ENCODE peak calls at places on chromosomes 6 and 20, in six cellular contexts. X is fibroblast of pulmonary artery, G is Caco-2, N is neural progenitor cell, D is AG09309, O is adrenal gland. M is an unnamed sample.

GRCh38 chr6:33975631-33976424 is 170.1 kb downstream of the GRM4 start:
- DNase-seq in X (no peak), G (no peak), N (peak), D (no peak), O (no peak), M (no peak)

GRCh38 chr20:8089668-8090067 is 42.4 kb upstream of the PLCB1 start:
- DNase-seq in X (no peak), G (no peak), N (peak), D (no peak), O (no peak), M (no peak)

GRCh38 chr6:156498696-156499095 is 278.5 kb upstream of the ARID1B start:
- DNase-seq in X (no peak), G (no peak), N (no peak), D (no peak), O (no peak), M (no peak)

GRCh38 chr6:119347466-119348307 is 1.9 kb downstream of the MAN1A1 start:
- DNase-seq in X (no peak), G (peak), N (no peak), D (no peak), O (peak), M (no peak)

GRCh38 chr6:130385059-130385695 is 19.4 kb downstream of the TMEM200A start:
- DNase-seq in X (no peak), G (no peak), N (no peak), D (peak), O (no peak), M (no peak)

GRCh38 chr6:143607959-143608358 is 69.8 kb upstream of the PHACTR2 start:
- DNase-seq in X (no peak), G (no peak), N (peak), D (no peak), O (peak), M (no peak)

GRCh38 chr6:21109421-21110178 is 484.0 kb upstream of the SOX4 start:
- DNase-seq in X (peak), G (no peak), N (no peak), D (peak), O (no peak), M (peak)

GRCh38 chr20:44206132-44206531 is 4.4 kb downstream of the OSER1 start:
- DNase-seq in X (no peak), G (no peak), N (no peak), D (no peak), O (no peak), M (no peak)

GRCh38 chr6:159044899-159045727 is at the start of gene TAGAP:
- DNase-seq in X (no peak), G (peak), N (no peak), D (no peak), O (peak), M (no peak)

GRCh38 chr6:47203266-47203967 is 106.3 kb downstream of the TNFRSF21 start:
- DNase-seq in X (no peak), G (no peak), N (no peak), D (no peak), O (no peak), M (no peak)

GRCh38 chr20:63933646-63934045 is 22.6 kb downstream of the UCKL1 start:
- DNase-seq in X (no peak), G (no peak), N (no peak), D (no peak), O (no peak), M (no peak)

GRCh38 chr6:4776493-4776966 is 326 bp downstream of the CDYL start:
- DNase-seq in X (no peak), G (no peak), N (peak), D (no peak), O (no peak), M (no peak)

GRCh38 chr6:16420715-16421461 is 182.5 kb downstream of the GMPR start:
- DNase-seq in X (peak), G (no peak), N (no peak), D (peak), O (peak), M (peak)

GRCh38 chr6:25963426-25964123 is 973 bp downstream of the TRIM38 start:
- DNase-seq in X (peak), G (peak), N (no peak), D (no peak), O (no peak), M (no peak)

GRCh38 chr6:161359617-161359945 is 85.7 kb upstream of the AGPAT4 start:
- DNase-seq in X (no peak), G (no peak), N (no peak), D (no peak), O (no peak), M (no peak)

GRCh38 chr6:113432729-113433505 is 424.2 kb upstream of the MARCKS start:
- DNase-seq in X (no peak), G (peak), N (no peak), D (no peak), O (no peak), M (no peak)

GRCh38 chr6:129730477-129731165 is 20.6 kb upstream of the ARHGAP18 start:
- DNase-seq in X (peak), G (peak), N (peak), D (no peak), O (no peak), M (no peak)

GRCh38 chr20:45037050-45037449 is 63.9 kb downstream of the KCNS1 start:
- DNase-seq in X (peak), G (no peak), N (no peak), D (no peak), O (peak), M (no peak)

GRCh38 chr6:153489479-153489878 is 358.4 kb upstream of the RGS17 start:
- DNase-seq in X (no peak), G (no peak), N (no peak), D (no peak), O (no peak), M (no peak)

GRCh38 chr6:38720295-38720694 is 5.2 kb downstream of the DNAH8 start:
- DNase-seq in X (peak), G (peak), N (peak), D (no peak), O (no peak), M (no peak)

GRCh38 chr20:49983123-49983847 is 505 bp downstream of the SNAI1 start:
- DNase-seq in X (no peak), G (no peak), N (peak), D (no peak), O (no peak), M (no peak)

GRCh38 chr6:125041740-125042459 is 79.7 kb downstream of the RNF217 start:
- DNase-seq in X (peak), G (no peak), N (no peak), D (no peak), O (no peak), M (no peak)

GRCh38 chr6:99165838-99166237 is 183.6 kb downstream of the FAXC start:
- DNase-seq in X (no peak), G (no peak), N (no peak), D (no peak), O (no peak), M (no peak)

GRCh38 chr6:75220365-75220764 is 14.5 kb upstream of the COL12A1 start:
- DNase-seq in X (peak), G (no peak), N (no peak), D (no peak), O (no peak), M (no peak)

GRCh38 chr6:75213732-75214131 is 7.9 kb upstream of the COL12A1 start:
- DNase-seq in X (no peak), G (no peak), N (no peak), D (no peak), O (no peak), M (no peak)

GRCh38 chr6:75215291-75215690 is 9.4 kb upstream of the COL12A1 start:
- DNase-seq in X (no peak), G (no peak), N (no peak), D (no peak), O (no peak), M (no peak)

GRCh38 chr6:75219213-75219612 is 13.4 kb upstream of the COL12A1 start:
- DNase-seq in X (no peak), G (no peak), N (no peak), D (no peak), O (no peak), M (no peak)

GRCh38 chr6:75217203-75217602 is 11.3 kb upstream of the COL12A1 start:
- DNase-seq in X (peak), G (no peak), N (no peak), D (no peak), O (no peak), M (no peak)
- H3K4me3 ChIP-seq in X (no peak), G (no peak), N (no peak), D (no peak), O (no peak), M (no peak)

GRCh38 chr6:111256646-111257045 is 169.3 kb downstream of the SLC16A10 start:
- DNase-seq in X (peak), G (no peak), N (no peak), D (no peak), O (no peak), M (no peak)
- TF ChIP-seq CTCF in X (peak), G (peak), N (peak), D (peak), O (no peak), M (no peak)

GRCh38 chr6:41785689-41786450 is 1.6 kb upstream of the TOMM6 start:
- DNase-seq in X (peak), G (no peak), N (no peak), D (no peak), O (peak), M (no peak)
- H3K4me3 ChIP-seq in X (peak), G (peak), N (peak), D (peak), O (peak), M (peak)

DNA sequence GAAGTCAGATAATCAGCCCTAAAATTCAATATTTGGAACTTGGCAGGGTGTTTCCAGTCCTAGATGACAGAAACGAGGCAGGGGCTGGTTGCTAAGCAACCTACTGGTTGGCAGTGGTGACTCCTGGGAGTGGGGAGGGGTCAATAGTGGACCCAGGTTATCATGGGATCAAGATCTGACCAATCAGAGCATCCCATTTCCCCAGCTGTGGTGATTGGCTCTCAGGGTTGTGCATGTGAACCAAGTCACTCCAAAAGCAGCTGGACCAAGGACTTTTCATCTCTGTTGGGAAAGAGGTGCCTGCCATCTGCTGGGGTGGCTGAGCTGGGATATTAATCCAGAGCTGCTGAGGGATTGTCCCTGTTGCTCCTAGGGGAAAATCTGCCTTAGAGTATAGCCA is 253.4 kb downstream of the PREX1 start:
- DNase-seq in X (peak), G (peak), N (peak), D (no peak), O (no peak), M (no peak)
- TF ChIP-seq CTCF in X (no peak), G (no peak), N (no peak), D (no peak), O (no peak), M (no peak)

GRCh38 chr20:3679749-3680700 is 1.8 kb downstream of the ADAM33 start:
- DNase-seq in X (peak), G (no peak), N (peak), D (peak), O (no peak), M (peak)
- H3K4me3 ChIP-seq in X (peak), G (no peak), N (no peak), D (peak), O (no peak), M (peak)

DNA sequence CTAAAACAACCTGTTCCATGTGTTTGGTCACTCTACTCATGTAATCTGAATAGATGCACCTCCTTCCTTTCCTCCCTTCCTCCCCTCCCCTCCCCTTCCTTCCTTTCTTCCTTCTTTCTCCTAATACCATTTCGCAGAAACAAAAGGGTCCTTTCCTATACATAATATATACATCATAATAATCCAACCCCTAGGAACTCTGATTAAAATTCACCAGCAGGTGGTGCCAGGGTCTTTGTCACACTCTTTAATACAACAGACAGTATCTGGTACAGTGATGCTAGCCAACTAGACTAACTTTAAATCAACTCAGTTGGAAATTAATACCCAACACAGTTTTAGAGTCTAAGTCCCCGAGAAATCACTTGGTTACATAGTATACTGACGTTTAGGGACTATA is 181.2 kb upstream of the SHLD1 start:
- DNase-seq in X (peak), G (peak), N (no peak), D (peak), O (no peak), M (no peak)
- TF ChIP-seq CTCF in X (peak), G (peak), N (peak), D (peak), O (peak), M (peak)

GRCh38 chr6:136783495-136784270 is 8.6 kb downstream of the MAP3K5 start:
- DNase-seq in X (no peak), G (no peak), N (no peak), D (no peak), O (peak), M (no peak)

GRCh38 chr6:136784271-136784664 is 8.0 kb downstream of the MAP3K5 start:
- DNase-seq in X (no peak), G (no peak), N (no peak), D (no peak), O (no peak), M (no peak)

GRCh38 chr6:136783021-136783420 is 9.3 kb downstream of the MAP3K5 start:
- DNase-seq in X (no peak), G (no peak), N (no peak), D (no peak), O (no peak), M (no peak)

GRCh38 chr6:136786708-136787107 is 5.6 kb downstream of the MAP3K5 start:
- DNase-seq in X (no peak), G (no peak), N (no peak), D (no peak), O (no peak), M (no peak)

GRCh38 chr6:136784910-136785746 is 7.1 kb downstream of the MAP3K5 start:
- DNase-seq in X (peak), G (no peak), N (no peak), D (no peak), O (peak), M (no peak)
- H3K4me3 ChIP-seq in X (no peak), G (no peak), N (no peak), D (no peak), O (no peak), M (no peak)

DNA sequence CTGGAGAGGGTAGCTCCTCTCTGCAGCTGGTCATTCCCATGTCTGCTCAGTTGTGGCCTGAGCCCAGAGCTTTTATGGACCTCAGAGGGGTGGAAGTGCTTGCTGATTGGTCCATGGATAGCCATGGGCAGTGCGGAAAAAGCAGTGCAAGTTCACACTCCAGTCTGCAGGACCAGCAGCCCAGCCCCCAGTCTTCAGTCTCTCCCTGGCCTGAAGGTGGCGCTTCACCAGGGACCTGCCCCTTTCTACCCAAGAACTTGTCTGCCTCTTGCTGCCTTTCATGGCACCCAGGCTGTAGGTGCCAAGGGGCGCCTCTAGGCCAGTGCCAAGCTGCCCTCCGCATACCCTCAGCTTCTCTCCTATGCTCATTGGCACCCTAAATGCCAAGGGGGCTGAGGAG is 91.0 kb downstream of the TBXT start:
- DNase-seq in X (no peak), G (peak), N (no peak), D (no peak), O (no peak), M (no peak)
- TF ChIP-seq CTCF in X (no peak), G (no peak), N (peak), D (no peak), O (no peak), M (no peak)

GRCh38 chr20:40990542-40991120 is 38.0 kb upstream of the TOP1 start:
- DNase-seq in X (peak), G (peak), N (peak), D (peak), O (peak), M (peak)
- H3K4me3 ChIP-seq in X (no peak), G (no peak), N (no peak), D (no peak), O (no peak), M (no peak)